ENCODE peak calls at places on chromosomes 2 and 18, in nine cellular contexts. S is naive thymus-derived CD8-positive, alpha-beta T cell; L is PC-3; Z is IMR-90; D is activated B cell treated with CpG ODN at 0.5 μM for 24 hours; Q is stimulated activated naive CD8-positive, alpha-beta T cell treated with anti-CD3 and anti-CD28 coated beads, Interleukin-15, amount 100 ng/mL, for 72 hours; G is A549; N is effector memory CD8-positive, alpha-beta T cell; W is Right ventricle myocardium inferior. Y is an unnamed sample.

GRCh38 chr2:68771211-68771721 is 36.7 kb downstream of the ARHGAP25 start:
- ATAC-seq in S (no peak), L (no peak), Z (peak; percentile 35), D (no peak), Q (peak; percentile 17), G (no peak), N (peak; percentile 27), W (no peak), Y (no peak)

GRCh38 chr2:126643431-126643830 is 12.5 kb upstream of the GYPC start:
- ATAC-seq in S (no peak), L (no peak), Z (no peak), D (no peak), Q (no peak), G (no peak), N (no peak), W (no peak), Y (no peak)

GRCh38 chr2:27756544-27757498 is 14.7 kb upstream of the MRPL33 start:
- ATAC-seq in S (no peak), L (no peak), Z (no peak), D (no peak), Q (no peak), G (no peak), N (no peak), W (peak; percentile 72), Y (no peak)

GRCh38 chr2:120978359-120979050 is 242.8 kb downstream of the GLI2 start:
- ATAC-seq in S (no peak), L (no peak), Z (peak; percentile 65), D (no peak), Q (peak; percentile 32), G (peak; percentile 69), N (no peak), W (no peak), Y (no peak)

GRCh38 chr18:36662000-36662399 is 166.8 kb downstream of the TPGS2 start:
- ATAC-seq in S (no peak), L (no peak), Z (peak; percentile 73), D (no peak), Q (no peak), G (no peak), N (no peak), W (no peak), Y (no peak)

GRCh38 chr2:154394600-154394999 is 303.9 kb upstream of the KCNJ3 start:
- ATAC-seq in S (no peak), L (no peak), Z (no peak), D (no peak), Q (no peak), G (no peak), N (no peak), W (no peak), Y (no peak)

GRCh38 chr2:128026422-128027277 is 1.2 kb downstream of the SAP130 start:
- ATAC-seq in S (peak; percentile 1), L (no peak), Z (no peak), D (no peak), Q (peak; percentile 3), G (no peak), N (no peak), W (no peak), Y (no peak)

GRCh38 chr18:9802774-9803697 is 82.7 kb upstream of the TXNDC2 start:
- ATAC-seq in S (no peak), L (no peak), Z (peak; percentile 56), D (no peak), Q (no peak), G (no peak), N (no peak), W (no peak), Y (no peak)

GRCh38 chr2:8281950-8282857 is 399.7 kb upstream of the ID2 start:
- ATAC-seq in S (no peak), L (no peak), Z (no peak), D (no peak), Q (no peak), G (no peak), N (peak; percentile 86), W (no peak), Y (no peak)

GRCh38 chr2:1162768-1163584 is 212.3 kb downstream of the SNTG2 start:
- ATAC-seq in S (peak; percentile 98), L (no peak), Z (no peak), D (peak; percentile 75), Q (peak; percentile 93), G (no peak), N (peak; percentile 58), W (no peak), Y (peak; percentile 41)

GRCh38 chr2:45224996-45225380 is 215.7 kb upstream of the SIX2 start:
- ATAC-seq in S (no peak), L (no peak), Z (no peak), D (no peak), Q (no peak), G (no peak), N (no peak), W (no peak), Y (no peak)

GRCh38 chr2:85160946-85161625 is 27.9 kb downstream of the TCF7L1 start:
- ATAC-seq in S (no peak), L (no peak), Z (peak; percentile 14), D (no peak), Q (no peak), G (no peak), N (no peak), W (no peak), Y (no peak)

GRCh38 chr18:50707841-50708240 is 112.0 kb downstream of the MRO start:
- ATAC-seq in S (no peak), L (no peak), Z (peak; percentile 35), D (no peak), Q (no peak), G (no peak), N (no peak), W (peak; percentile 49), Y (no peak)

GRCh38 chr2:43376523-43377198 is 150.3 kb upstream of the ZFP36L2 start:
- ATAC-seq in S (no peak), L (no peak), Z (no peak), D (no peak), Q (no peak), G (no peak), N (no peak), W (no peak), Y (no peak)

GRCh38 chr18:58654896-58655614 is 16.2 kb upstream of the MALT1 start:
- ATAC-seq in S (no peak), L (no peak), Z (no peak), D (no peak), Q (no peak), G (no peak), N (no peak), W (no peak), Y (no peak)

GRCh38 chr2:129181433-129181832 is 798.0 kb upstream of the RAB6C start:
- ATAC-seq in S (no peak), L (no peak), Z (no peak), D (no peak), Q (no peak), G (no peak), N (no peak), W (no peak), Y (no peak)

GRCh38 chr18:48217306-48218250 is 191.6 kb downstream of the ZBTB7C start:
- ATAC-seq in S (no peak), L (no peak), Z (no peak), D (no peak), Q (peak; percentile 16), G (no peak), N (no peak), W (no peak), Y (no peak)

GRCh38 chr2:219084791-219085190 is 24.1 kb upstream of the IHH start:
- ATAC-seq in S (no peak), L (no peak), Z (no peak), D (no peak), Q (no peak), G (no peak), N (no peak), W (no peak), Y (no peak)

GRCh38 chr2:47056875-47057731 is 98.0 kb downstream of the STPG4 start:
- ATAC-seq in S (peak; percentile 35), L (no peak), Z (peak; percentile 13), D (peak; percentile 90), Q (peak; percentile 30), G (peak; percentile 11), N (peak; percentile 31), W (peak; percentile 66), Y (peak; percentile 11)

Y was measured in esophagus mucosa.